ENCODE peak calls at places on chromosome 3, in nine cellular contexts. Q is foreskin keratinocyte, X is NCI-H774, O is neural progenitor cell, U is Calu3, H is glutamatergic neuron, E is caudate nucleus, A is Daoy, R is kidney glomerular epithelial cell. N is an unnamed sample.
A peak's percentile ranks its signal among the peaks of the same experiment; 100 is the strongest.

GRCh38 chr3:150239764-150240163 is 168.3 kb upstream of the TSC22D2 start:
- DNase-seq in Q (no peak), X (no peak), O (no peak), U (no peak), H (no peak), E (no peak), A (no peak), R (no peak), N (no peak)

GRCh38 chr3:33062814-33063346 is 34.1 kb downstream of the GLB1 start:
- DNase-seq in Q (no peak), X (no peak), O (no peak), U (no peak), H (no peak), E (peak; percentile 17), A (no peak), R (no peak), N (no peak)

GRCh38 chr3:108620250-108620649 is 30.7 kb downstream of the DZIP3 start:
- DNase-seq in Q (no peak), X (no peak), O (no peak), U (peak; percentile 3), H (no peak), E (no peak), A (no peak), R (no peak), N (no peak)

GRCh38 chr3:186653984-186654383 is 11.8 kb upstream of the HRG start:
- DNase-seq in Q (no peak), X (no peak), O (peak; percentile 48), U (no peak), H (peak; percentile 36), E (no peak), A (peak; percentile 29), R (no peak), N (no peak)

GRCh38 chr3:8486945-8487344 is 14.7 kb upstream of the LMCD1 start:
- DNase-seq in Q (no peak), X (no peak), O (no peak), U (no peak), H (no peak), E (no peak), A (no peak), R (no peak), N (no peak)

GRCh38 chr3:44398853-44399252 is 60.3 kb downstream of the TCAIM start:
- DNase-seq in Q (no peak), X (no peak), O (no peak), U (no peak), H (no peak), E (no peak), A (no peak), R (no peak), N (no peak)

GRCh38 chr3:122066331-122067213 is 11.4 kb downstream of the CD86 start:
- DNase-seq in Q (no peak), X (no peak), O (no peak), U (no peak), H (no peak), E (no peak), A (no peak), R (no peak), N (no peak)

GRCh38 chr3:138371070-138371950 is 22.9 kb downstream of the MRAS start:
- DNase-seq in Q (no peak), X (no peak), O (peak; percentile 19), U (no peak), H (no peak), E (no peak), A (no peak), R (no peak), N (no peak)

GRCh38 chr3:141708367-141708766 is 29.7 kb upstream of the RNF7 start:
- DNase-seq in Q (no peak), X (no peak), O (no peak), U (no peak), H (no peak), E (no peak), A (no peak), R (no peak), N (no peak)

GRCh38 chr3:146125946-146126345 is 35.0 kb downstream of the PLOD2 start:
- DNase-seq in Q (peak; percentile 69), X (no peak), O (no peak), U (no peak), H (no peak), E (no peak), A (peak; percentile 61), R (peak; percentile 78), N (no peak)

GRCh38 chr3:46027736-46028397 is 584 bp upstream of the XCR1 start:
- DNase-seq in Q (no peak), X (no peak), O (no peak), U (no peak), H (no peak), E (no peak), A (no peak), R (no peak), N (peak; percentile 21)

GRCh38 chr3:98826126-98826525 is 63.0 kb downstream of the ST3GAL6 start:
- DNase-seq in Q (no peak), X (no peak), O (no peak), U (no peak), H (no peak), E (no peak), A (no peak), R (no peak), N (no peak)

GRCh38 chr3:128482857-128483656 is 9.9 kb downstream of the GATA2 start:
- DNase-seq in Q (no peak), X (no peak), O (peak; percentile 71), U (no peak), H (peak; percentile 55), E (no peak), A (peak; percentile 83), R (no peak), N (peak; percentile 59)

GRCh38 chr3:9782777-9783176 is 9.5 kb downstream of the TADA3 start:
- DNase-seq in Q (no peak), X (no peak), O (no peak), U (no peak), H (no peak), E (no peak), A (no peak), R (no peak), N (no peak)

N was measured in CMK.